ENCODE peak calls at places on chromosome 22, in seven cellular contexts. G is upper lobe of right lung; O is CD8-positive, alpha-beta T cell; J is astrocyte of the spinal cord; P is foreskin fibroblast; X is kidney; L is AG09309. M is an unnamed sample.

GRCh38 chr22:31492151-31492550 is 2.5 kb upstream of the EIF4ENIF1 start:
- DNase-seq in G (no peak), O (no peak), J (no peak), P (no peak), X (no peak), L (no peak), M (no peak)

GRCh38 chr22:31603574-31603973 is 58.4 kb downstream of the PISD start:
- DNase-seq in G (no peak), O (no peak), J (no peak), P (no peak), X (peak), L (no peak), M (no peak)

GRCh38 chr22:46056169-46057041 is 79.4 kb upstream of the WNT7B start:
- DNase-seq in G (peak), O (no peak), J (peak), P (peak), X (peak), L (no peak), M (no peak)

GRCh38 chr22:48953103-48953720 is 874.5 kb downstream of the BRD1 start:
- DNase-seq in G (peak), O (no peak), J (no peak), P (no peak), X (no peak), L (no peak), M (no peak)

GRCh38 chr22:46041642-46042041 is 64.7 kb upstream of the WNT7B start:
- DNase-seq in G (no peak), O (no peak), J (no peak), P (no peak), X (peak), L (no peak), M (no peak)

GRCh38 chr22:41976070-41976901 is 7.0 kb downstream of the SEPTIN3 start:
- DNase-seq in G (peak), O (peak), J (no peak), P (peak), X (no peak), L (no peak), M (peak)

GRCh38 chr22:36326178-36327161 is 61.3 kb downstream of the MYH9 start:
- DNase-seq in G (no peak), O (no peak), J (no peak), P (no peak), X (peak), L (no peak), M (no peak)

GRCh38 chr22:49965291-49966040 is 4.9 kb downstream of the PIM3 start:
- DNase-seq in G (peak), O (no peak), J (no peak), P (no peak), X (peak), L (no peak), M (no peak)

GRCh38 chr22:47759909-47760308 is 997.5 kb downstream of the TBC1D22A start:
- DNase-seq in G (no peak), O (no peak), J (no peak), P (no peak), X (no peak), L (no peak), M (no peak)

GRCh38 chr22:33476716-33477115 is 418.5 kb upstream of the SYN3 start:
- DNase-seq in G (no peak), O (no peak), J (no peak), P (no peak), X (no peak), L (no peak), M (no peak)

GRCh38 chr22:49102367-49102766 is 725.3 kb downstream of the BRD1 start:
- DNase-seq in G (peak), O (no peak), J (no peak), P (no peak), X (peak), L (no peak), M (no peak)

DNA sequence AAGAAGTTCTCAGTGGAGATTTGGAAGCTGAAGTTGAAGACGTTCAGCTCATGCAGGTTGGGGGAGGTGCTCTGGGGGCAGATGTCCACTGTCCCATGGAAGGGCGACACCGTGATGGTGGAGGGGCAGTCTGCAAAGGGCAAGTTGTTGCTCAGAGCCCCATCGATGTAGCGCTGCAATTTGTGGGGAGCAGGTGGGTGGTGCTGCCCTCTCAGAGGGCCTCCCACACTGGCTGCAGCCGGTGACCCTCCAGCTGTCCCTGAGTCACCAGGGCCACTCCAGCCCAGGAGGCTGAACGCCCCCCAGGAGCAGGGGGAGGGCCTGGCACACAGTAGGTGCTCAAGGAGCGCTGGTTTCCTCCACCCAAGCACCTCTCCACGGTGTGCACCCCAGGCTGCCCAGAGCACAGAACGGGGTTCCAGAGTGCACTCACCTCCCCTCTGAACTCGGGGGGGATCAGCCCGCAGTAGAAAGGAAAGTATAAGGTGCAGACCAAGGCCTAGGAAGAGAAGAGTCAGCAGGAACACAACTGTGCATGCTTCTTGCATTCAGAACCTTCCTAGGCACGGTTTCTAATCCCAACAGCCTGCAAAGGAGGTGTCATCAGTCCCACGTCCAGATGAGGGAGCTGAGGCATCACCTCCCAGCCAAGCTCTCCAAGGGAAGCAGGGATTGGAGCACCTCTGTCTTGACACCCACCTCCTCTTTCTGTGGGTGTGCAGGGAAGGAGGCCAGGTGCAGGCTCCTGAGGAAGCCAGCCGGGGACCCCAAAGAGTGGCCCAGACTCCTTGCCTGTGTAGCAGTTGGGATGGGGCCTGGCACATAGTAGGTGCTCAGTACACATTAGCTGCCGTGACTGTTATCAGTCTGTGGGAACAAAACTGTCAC is 2.2 kb downstream of the PNPLA5 start:
- DNase-seq in G (peak), O (no peak), J (peak), P (peak), X (peak), L (no peak), M (no peak)
- TF ChIP-seq CTCF in G (no peak), O (no peak), J (peak), P (peak), X (no peak), L (peak), M (no peak)

DNA sequence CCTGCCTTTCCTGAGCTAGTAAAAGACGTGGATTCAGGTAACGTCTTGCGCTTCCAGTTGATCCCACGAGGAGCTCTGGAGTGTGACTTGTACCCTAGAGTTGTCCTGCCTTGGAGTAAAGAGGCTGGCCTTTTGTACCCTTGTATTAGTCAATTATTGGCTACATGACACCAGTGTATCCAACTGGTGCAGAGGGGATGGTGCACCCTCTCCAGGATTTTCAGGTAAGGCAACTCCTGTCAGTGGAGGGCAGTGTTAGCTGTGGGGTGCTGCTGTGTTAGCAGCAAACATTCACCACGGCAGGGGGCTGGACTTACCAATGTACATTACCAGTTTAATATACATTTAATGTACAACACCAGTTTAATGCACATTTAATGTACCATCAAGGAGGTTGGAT is 233.5 kb downstream of the MIAT start:
- DNase-seq in G (no peak), O (no peak), J (no peak), P (no peak), X (no peak), L (no peak), M (no peak)
- TF ChIP-seq CTCF in G (no peak), O (no peak), J (peak), P (no peak), X (peak), L (no peak), M (no peak)

GRCh38 chr22:24178021-24178431 is 3.3 kb upstream of the SUSD2 start:
- DNase-seq in G (no peak), O (no peak), J (no peak), P (no peak), X (peak), L (no peak), M (no peak)
- TF ChIP-seq CTCF in G (no peak), O (no peak), J (no peak), P (no peak), X (no peak), L (no peak), M (no peak)

GRCh38 chr22:38467438-38467903 is 425 bp upstream of the KDELR3 start:
- DNase-seq in G (peak), O (no peak), J (no peak), P (no peak), X (no peak), L (no peak), M (no peak)

GRCh38 chr22:38465673-38466490 is 2.0 kb upstream of the KDELR3 start:
- DNase-seq in G (peak), O (no peak), J (no peak), P (peak), X (peak), L (no peak), M (no peak)

GRCh38 chr22:38469306-38469781 is 1.4 kb downstream of the KDELR3 start:
- DNase-seq in G (no peak), O (no peak), J (no peak), P (no peak), X (peak), L (no peak), M (no peak)

GRCh38 chr22:38468761-38469305 is 937 bp downstream of the KDELR3 start:
- DNase-seq in G (peak), O (no peak), J (no peak), P (no peak), X (peak), L (no peak), M (no peak)

DNA sequence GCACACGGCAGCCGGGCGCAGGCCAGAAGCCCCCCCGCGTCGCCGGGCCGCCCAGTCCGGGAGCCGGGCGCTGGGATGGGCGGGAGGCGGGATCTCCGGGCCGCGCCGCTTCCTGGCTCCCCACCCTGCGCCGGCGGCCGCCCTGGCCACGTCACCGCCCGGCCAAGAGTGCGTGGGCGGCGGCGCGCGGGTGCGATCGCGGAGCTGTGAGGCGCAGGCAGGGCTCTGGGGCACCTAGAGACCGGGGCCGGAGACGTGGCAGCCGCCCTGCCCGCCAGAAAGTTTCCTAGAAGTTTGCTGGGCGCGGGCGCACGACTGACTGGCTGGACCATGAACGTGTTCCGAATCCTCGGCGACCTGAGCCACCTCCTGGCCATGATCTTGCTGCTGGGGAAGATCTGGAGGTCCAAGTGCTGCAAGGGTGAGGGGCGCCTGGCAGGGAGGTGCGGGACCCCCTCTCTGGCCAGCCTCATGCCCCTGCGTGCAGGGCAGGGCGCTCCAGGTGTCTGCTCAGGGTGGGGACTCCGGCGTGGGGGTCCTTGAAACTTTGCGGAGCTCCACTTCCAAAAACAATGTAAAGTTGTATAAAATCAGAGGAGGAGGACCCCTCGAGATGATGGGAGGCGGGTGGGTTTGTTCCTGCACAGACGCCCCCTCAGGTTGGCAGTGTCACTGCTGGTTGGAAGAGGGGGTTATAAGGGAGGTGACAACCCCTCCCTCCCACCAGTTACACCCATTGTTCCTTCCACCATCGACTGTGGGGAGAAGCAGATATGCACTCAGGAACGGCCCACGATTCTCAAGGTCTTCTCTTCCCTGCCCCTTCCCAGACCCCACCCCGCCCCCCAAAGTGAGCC is at the start of gene KDELR3:
- DNase-seq in G (peak), O (peak), J (peak), P (peak), X (peak), L (no peak), M (no peak)
- TF ChIP-seq CTCF in G (peak), O (no peak), J (peak), P (no peak), X (no peak), L (peak), M (peak)

M was measured in progenitor cell of endocrine pancreas.